ENCODE peak calls at places on chromosomes 5 and 9, in four cellular contexts. One of them, this sample, is unnamed.

GRCh38 chr5:147223951-147224791 is 10.7 kb upstream of the STK32A start:
- DNase-seq in endodermal cell: peak; percentile 75
- DNase-seq in transverse colon: peak; percentile 16
- DNase-seq in Panc1: no peak
- DNase-seq in this sample: no peak

GRCh38 chr5:157888814-157889532 is 30.0 kb upstream of the CLINT1 start:
- DNase-seq in endodermal cell: no peak
- DNase-seq in transverse colon: no peak
- DNase-seq in Panc1: no peak
- DNase-seq in this sample: no peak

GRCh38 chr9:112286906-112287305 is 46.5 kb downstream of the PTBP3 start:
- DNase-seq in endodermal cell: no peak
- DNase-seq in transverse colon: no peak
- DNase-seq in Panc1: no peak
- DNase-seq in this sample: no peak

GRCh38 chr5:115460476-115460875 is 84.1 kb downstream of the FEM1C start:
- DNase-seq in endodermal cell: no peak
- DNase-seq in Panc1: peak; percentile 60
- DNase-seq in transverse colon: no peak
- DNase-seq in this sample: peak; percentile 37

GRCh38 chr5:85841653-85842052 is 776.1 kb upstream of the COX7C start:
- DNase-seq in endodermal cell: no peak
- DNase-seq in Panc1: no peak
- DNase-seq in transverse colon: no peak
- DNase-seq in this sample: no peak

GRCh38 chr9:122821278-122821952 is 7.0 kb downstream of the PDCL start:
- DNase-seq in endodermal cell: no peak
- DNase-seq in Panc1: no peak
- DNase-seq in transverse colon: peak; percentile 40
- DNase-seq in this sample: no peak

GRCh38 chr9:70884276-70884675 is 237.1 kb downstream of the TRPM3 start:
- DNase-seq in endodermal cell: no peak
- DNase-seq in transverse colon: no peak
- DNase-seq in Panc1: no peak
- DNase-seq in this sample: no peak

GRCh38 chr5:9288234-9288633 is 257.6 kb downstream of the SEMA5A start:
- DNase-seq in Panc1: no peak
- DNase-seq in endodermal cell: peak; percentile 76
- DNase-seq in transverse colon: no peak
- DNase-seq in this sample: no peak

GRCh38 chr5:115321309-115321708 is 24.9 kb upstream of the CCDC112 start:
- DNase-seq in Panc1: no peak
- DNase-seq in endodermal cell: no peak
- DNase-seq in transverse colon: no peak
- DNase-seq in this sample: no peak

GRCh38 chr9:97748525-97748924 is 51.4 kb upstream of the XPA start:
- DNase-seq in transverse colon: no peak
- DNase-seq in endodermal cell: no peak
- DNase-seq in Panc1: no peak
- DNase-seq in this sample: no peak

GRCh38 chr5:15594922-15595568 is 95.1 kb downstream of the FBXL7 start:
- DNase-seq in endodermal cell: no peak
- DNase-seq in transverse colon: no peak
- DNase-seq in Panc1: no peak
- DNase-seq in this sample: no peak

GRCh38 chr5:176632777-176633176 is 2.3 kb downstream of the EIF4E1B start:
- DNase-seq in Panc1: no peak
- DNase-seq in transverse colon: no peak
- DNase-seq in endodermal cell: no peak
- DNase-seq in this sample: no peak

GRCh38 chr5:6202615-6203365 is 175.6 kb downstream of the MED10 start:
- DNase-seq in endodermal cell: peak; percentile 87
- DNase-seq in transverse colon: no peak
- DNase-seq in Panc1: no peak
- DNase-seq in this sample: no peak

GRCh38 chr5:164013077-164013670 is 507.8 kb downstream of the MAT2B start:
- DNase-seq in Panc1: peak; percentile 55
- DNase-seq in transverse colon: peak; percentile 57
- DNase-seq in endodermal cell: peak; percentile 85
- DNase-seq in this sample: peak; percentile 57

GRCh38 chr5:177479774-177480173 is 6.3 kb upstream of the DBN1 start:
- DNase-seq in transverse colon: no peak
- DNase-seq in endodermal cell: no peak
- DNase-seq in Panc1: no peak
- DNase-seq in this sample: no peak

GRCh38 chr5:127290946-127291763 is 559 bp downstream of the MEGF10 start:
- DNase-seq in transverse colon: peak; percentile 13
- DNase-seq in endodermal cell: peak; percentile 72
- DNase-seq in Panc1: no peak
- DNase-seq in this sample: no peak

GRCh38 chr5:134132372-134133212 is 18.1 kb downstream of the TCF7 start:
- DNase-seq in Panc1: no peak
- DNase-seq in endodermal cell: peak; percentile 76
- DNase-seq in transverse colon: no peak
- DNase-seq in this sample: no peak

GRCh38 chr9:106716820-106717219 is 146.1 kb upstream of the ZNF462 start:
- DNase-seq in endodermal cell: no peak
- DNase-seq in Panc1: no peak
- DNase-seq in transverse colon: no peak
- DNase-seq in this sample: no peak

GRCh38 chr9:19999491-20000057 is 210.7 kb upstream of the SLC24A2 start:
- DNase-seq in endodermal cell: no peak
- DNase-seq in Panc1: peak; percentile 17
- DNase-seq in transverse colon: no peak
- DNase-seq in this sample: no peak

GRCh38 chr5:112779531-112779930 is 41.8 kb downstream of the APC start:
- DNase-seq in endodermal cell: no peak
- DNase-seq in Panc1: no peak
- DNase-seq in transverse colon: no peak
- DNase-seq in this sample: no peak

GRCh38 chr5:159240301-159240870 is 22.7 kb upstream of the UBLCP1 start:
- DNase-seq in endodermal cell: no peak
- DNase-seq in transverse colon: no peak
- DNase-seq in Panc1: peak; percentile 85
- DNase-seq in this sample: no peak

GRCh38 chr5:78716221-78716620 is 67.6 kb upstream of the LHFPL2 start:
- DNase-seq in Panc1: no peak
- DNase-seq in endodermal cell: no peak
- DNase-seq in transverse colon: no peak
- DNase-seq in this sample: no peak

GRCh38 chr9:126722252-126722921 is 82.5 kb upstream of the ZBTB43 start:
- DNase-seq in endodermal cell: peak; percentile 94
- DNase-seq in Panc1: no peak
- DNase-seq in transverse colon: peak; percentile 84
- DNase-seq in this sample: no peak
- H3K27ac ChIP-seq in endodermal cell: no peak overlapping the region
- H3K27ac ChIP-seq in Panc1: no peak overlapping the region
- H3K27ac ChIP-seq in transverse colon: peak overlapping the region; percentile 85
- H3K27ac ChIP-seq in this sample: no peak overlapping the region

GRCh38 chr5:132489871-132490483 is 596 bp downstream of the IRF1 start:
- DNase-seq in Panc1: no peak
- DNase-seq in transverse colon: peak; percentile 69
- DNase-seq in endodermal cell: peak; percentile 75
- DNase-seq in this sample: no peak
- TF ChIP-seq CTCF in Panc1: no peak
- TF ChIP-seq CTCF in transverse colon: no peak
- TF ChIP-seq CTCF in endodermal cell: peak; percentile 14
- TF ChIP-seq CTCF in this sample: peak; percentile 39

GRCh38 chr5:124744170-124744911 is 2.1 kb downstream of the ZNF608 start:
- DNase-seq in Panc1: no peak
- DNase-seq in transverse colon: peak; percentile 76
- DNase-seq in endodermal cell: peak; percentile 71
- DNase-seq in this sample: no peak
- H3K27ac ChIP-seq in Panc1: peak overlapping the region; percentile 100
- H3K27ac ChIP-seq in transverse colon: peak overlapping the region; percentile 98
- H3K27ac ChIP-seq in endodermal cell: peak overlapping the region; percentile 98
- H3K27ac ChIP-seq in this sample: no peak overlapping the region

DNA sequence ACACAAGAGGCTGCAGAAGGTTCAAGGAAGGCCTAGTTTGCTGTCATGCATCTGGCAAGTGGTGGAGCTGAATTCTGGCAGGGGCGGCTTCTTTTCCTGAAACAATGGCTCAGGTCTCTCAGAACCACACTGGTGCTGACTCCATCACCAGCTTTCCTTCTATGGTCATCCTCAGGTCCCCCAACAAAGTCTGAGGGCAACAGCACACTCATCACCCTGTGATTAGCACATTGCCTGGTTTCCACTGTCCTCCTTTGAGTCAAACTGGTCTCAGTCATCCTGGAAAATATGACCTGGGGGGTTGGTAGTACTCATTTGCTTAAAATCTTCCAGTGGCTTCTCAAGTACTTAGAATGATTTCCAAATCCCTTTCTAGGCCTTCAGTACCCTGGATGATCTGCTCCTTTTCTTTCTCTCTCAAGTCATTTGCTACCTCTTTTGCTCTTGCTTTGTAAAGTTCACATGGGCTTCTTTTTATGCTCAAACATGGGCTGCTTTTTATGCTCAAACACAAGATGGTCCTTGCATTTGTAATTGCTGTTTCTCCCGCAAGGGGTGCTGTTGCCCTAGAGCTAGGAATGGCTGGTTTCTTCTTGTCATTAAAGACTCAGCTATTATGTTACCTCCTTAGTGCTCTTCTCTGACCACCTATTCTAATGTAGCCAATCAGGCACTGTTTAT is 144.9 kb downstream of the ALDH1A1 start:
- DNase-seq in Panc1: no peak
- DNase-seq in endodermal cell: peak; percentile 77
- DNase-seq in transverse colon: no peak
- DNase-seq in this sample: no peak
- TF ChIP-seq CTCF in Panc1: peak; percentile 62
- TF ChIP-seq CTCF in endodermal cell: peak; percentile 76
- TF ChIP-seq CTCF in transverse colon: no peak
- TF ChIP-seq CTCF in this sample: peak; percentile 52

DNA sequence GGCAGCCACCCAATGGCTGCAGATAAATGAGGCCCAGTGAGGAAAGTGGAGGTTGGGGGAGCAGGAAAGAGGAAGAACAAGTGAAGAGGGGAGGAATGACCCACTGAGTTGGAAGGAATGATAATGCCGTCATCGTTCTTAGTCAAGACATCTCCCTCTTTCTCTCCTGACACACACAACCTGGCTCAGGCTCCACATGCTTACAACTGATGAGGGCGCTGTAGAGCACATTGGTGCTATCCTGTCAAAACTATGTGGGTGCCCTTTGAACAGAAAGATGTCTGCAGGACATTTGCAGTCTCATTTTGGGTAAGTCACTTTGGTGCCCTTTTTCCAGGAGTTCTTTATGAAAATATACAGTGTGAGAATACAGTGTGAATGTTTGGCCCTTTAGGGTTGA is 5.9 kb downstream of the IFNW1 start:
- DNase-seq in transverse colon: no peak
- DNase-seq in Panc1: no peak
- DNase-seq in endodermal cell: peak; percentile 61
- DNase-seq in this sample: no peak
- H3K27ac ChIP-seq in transverse colon: no peak overlapping the region
- H3K27ac ChIP-seq in Panc1: no peak overlapping the region
- H3K27ac ChIP-seq in endodermal cell: no peak overlapping the region
- H3K27ac ChIP-seq in this sample: no peak overlapping the region

DNA sequence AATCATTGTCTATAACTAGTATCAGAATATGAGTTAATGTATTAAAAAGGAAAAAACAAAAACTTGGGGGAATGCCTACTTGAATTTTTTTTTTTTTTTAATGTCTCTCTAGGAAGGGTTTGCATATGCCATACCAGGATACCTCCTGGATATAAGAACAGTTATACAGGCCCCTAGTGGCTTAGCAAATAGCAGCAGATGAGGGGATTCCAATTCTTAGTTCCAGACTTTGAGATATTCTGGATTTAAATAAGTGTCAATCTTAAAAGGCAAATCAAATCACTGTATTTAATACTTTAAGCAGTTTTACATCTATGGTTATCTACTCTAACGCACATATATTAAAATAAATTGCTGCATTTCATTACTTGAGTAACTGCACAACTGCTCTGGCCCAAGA is 1055.5 kb upstream of the DMAC1 start:
- DNase-seq in endodermal cell: no peak
- DNase-seq in Panc1: no peak
- DNase-seq in transverse colon: no peak
- DNase-seq in this sample: no peak
- TF ChIP-seq CTCF in endodermal cell: peak; percentile 76
- TF ChIP-seq CTCF in Panc1: peak; percentile 4
- TF ChIP-seq CTCF in transverse colon: no peak
- TF ChIP-seq CTCF in this sample: peak; percentile 26

GRCh38 chr5:172643392-172643871 is 2.4 kb downstream of the NEURL1B start:
- DNase-seq in Panc1: no peak
- DNase-seq in endodermal cell: no peak
- DNase-seq in transverse colon: no peak
- DNase-seq in this sample: no peak

GRCh38 chr5:172644711-172645110 is 3.6 kb downstream of the NEURL1B start:
- DNase-seq in transverse colon: no peak
- DNase-seq in endodermal cell: no peak
- DNase-seq in Panc1: no peak
- DNase-seq in this sample: no peak

GRCh38 chr5:172642926-172643325 is 1.9 kb downstream of the NEURL1B start:
- DNase-seq in Panc1: no peak
- DNase-seq in transverse colon: no peak
- DNase-seq in endodermal cell: no peak
- DNase-seq in this sample: no peak

GRCh38 chr5:172645271-172645670 is 4.2 kb downstream of the NEURL1B start:
- DNase-seq in Panc1: no peak
- DNase-seq in endodermal cell: no peak
- DNase-seq in transverse colon: no peak
- DNase-seq in this sample: no peak

DNA sequence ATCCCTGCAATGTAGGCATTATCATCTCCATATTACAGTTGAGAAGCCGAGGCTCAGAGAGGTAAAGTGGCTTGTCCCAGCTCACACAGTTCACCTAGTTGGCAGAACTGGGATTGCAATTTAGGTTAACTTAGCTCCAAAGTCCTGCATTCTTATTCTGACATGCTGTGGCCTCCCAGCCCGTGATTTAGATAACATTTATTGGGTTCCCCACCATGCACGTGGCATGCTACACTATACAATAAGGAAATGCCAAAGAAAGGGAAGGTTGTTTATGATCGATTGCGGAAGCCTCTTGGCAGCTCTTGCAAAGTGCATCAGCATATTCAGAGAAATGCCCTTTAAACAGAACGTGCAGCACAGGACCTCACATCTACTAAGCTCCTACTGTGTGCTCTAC is 3.2 kb downstream of the NEURL1B start:
- DNase-seq in endodermal cell: no peak
- DNase-seq in transverse colon: peak; percentile 77
- DNase-seq in Panc1: no peak
- DNase-seq in this sample: no peak
- H3K27ac ChIP-seq in endodermal cell: no peak overlapping the region
- H3K27ac ChIP-seq in transverse colon: peak overlapping the region; percentile 94
- H3K27ac ChIP-seq in Panc1: no peak overlapping the region
- H3K27ac ChIP-seq in this sample: no peak overlapping the region

GRCh38 chr9:100411472-100412270 is 15.3 kb upstream of the MSANTD3 start:
- DNase-seq in transverse colon: peak; percentile 92
- DNase-seq in Panc1: peak; percentile 60
- DNase-seq in endodermal cell: peak; percentile 96
- DNase-seq in this sample: peak; percentile 61
- TF ChIP-seq CTCF in transverse colon: no peak
- TF ChIP-seq CTCF in Panc1: no peak
- TF ChIP-seq CTCF in endodermal cell: no peak
- TF ChIP-seq CTCF in this sample: no peak

This sample was measured in AG04450.